ENCODE peak calls at places on chromosomes 3 and 15, in five cellular contexts. P is retinal pigment epithelial cell, C is OCI-LY7, A is stomach, M is Peyer's patch. T is an unnamed sample.

GRCh38 chr3:74711913-74712512 is 97.6 kb upstream of the CNTN3 start:
- DNase-seq in A (no peak), C (no peak), P (no peak), M (no peak), T (no peak)

GRCh38 chr3:4889896-4890295 is 89.3 kb upstream of the BHLHE40 start:
- DNase-seq in C (no peak), A (no peak), M (no peak), P (no peak), T (no peak)

GRCh38 chr3:30188713-30189112 is 417.7 kb upstream of the TGFBR2 start:
- DNase-seq in M (no peak), C (no peak), A (no peak), P (no peak), T (no peak)

GRCh38 chr3:111509308-111509707 is 32.7 kb upstream of the CD96 start:
- DNase-seq in A (no peak), M (no peak), P (no peak), C (no peak), T (no peak)

GRCh38 chr3:100263583-100263982 is 2.8 kb downstream of the TBC1D23 start:
- DNase-seq in C (no peak), P (no peak), M (no peak), A (no peak), T (no peak)

GRCh38 chr3:64621726-64622400 is 65.9 kb downstream of the ADAMTS9 start:
- DNase-seq in P (no peak), M (no peak), C (no peak), A (no peak), T (no peak)

GRCh38 chr15:57216288-57216687 is 160.0 kb upstream of the CGNL1 start:
- DNase-seq in M (no peak), C (no peak), P (peak; percentile 96), A (no peak), T (no peak)

GRCh38 chr15:39511915-39512260 is 69.0 kb upstream of the THBS1 start:
- DNase-seq in P (no peak), M (no peak), A (no peak), C (no peak), T (no peak)

GRCh38 chr3:22284559-22284958 is 533.5 kb upstream of the ZNF385D start:
- DNase-seq in M (no peak), C (no peak), P (no peak), A (no peak), T (no peak)

GRCh38 chr3:33061782-33062181 is 35.2 kb downstream of the GLB1 start:
- DNase-seq in A (no peak), C (peak; percentile 43), P (peak; percentile 66), M (no peak), T (peak; percentile 59)

GRCh38 chr3:89617706-89618105 is 510.3 kb downstream of the EPHA3 start:
- DNase-seq in C (no peak), P (no peak), A (no peak), M (no peak), T (no peak)

GRCh38 chr3:25053360-25053759 is 374.7 kb upstream of the RARB start:
- DNase-seq in M (no peak), A (no peak), C (no peak), P (no peak), T (no peak)

GRCh38 chr15:57541805-57542504 is 49.7 kb upstream of the MYZAP start:
- DNase-seq in M (peak; percentile 31), A (peak; percentile 72), C (peak; percentile 42), P (no peak), T (peak; percentile 60)

GRCh38 chr3:159126261-159127020 is 324.6 kb downstream of the MFSD1 start:
- DNase-seq in C (no peak), P (no peak), M (no peak), A (no peak), T (no peak)

GRCh38 chr3:192879346-192880031 is 38.2 kb downstream of the MB21D2 start:
- DNase-seq in P (peak; percentile 92), C (no peak), A (no peak), M (no peak), T (no peak)

GRCh38 chr3:37953226-37953625 is 37.4 kb upstream of the VILL start:
- DNase-seq in M (no peak), A (no peak), P (no peak), C (no peak), T (no peak)

GRCh38 chr3:120506076-120506827 is 55.5 kb upstream of the FSTL1 start:
- DNase-seq in M (no peak), P (no peak), C (no peak), A (no peak), T (no peak)

GRCh38 chr3:51390186-51390585 is 899 bp upstream of the RBM15B start:
- DNase-seq in M (no peak), A (no peak), C (no peak), P (no peak), T (peak; percentile 22)

GRCh38 chr15:54687628-54688027 is 509.1 kb downstream of the RSL24D1 start:
- DNase-seq in A (no peak), C (no peak), M (no peak), P (no peak), T (no peak)

DNA sequence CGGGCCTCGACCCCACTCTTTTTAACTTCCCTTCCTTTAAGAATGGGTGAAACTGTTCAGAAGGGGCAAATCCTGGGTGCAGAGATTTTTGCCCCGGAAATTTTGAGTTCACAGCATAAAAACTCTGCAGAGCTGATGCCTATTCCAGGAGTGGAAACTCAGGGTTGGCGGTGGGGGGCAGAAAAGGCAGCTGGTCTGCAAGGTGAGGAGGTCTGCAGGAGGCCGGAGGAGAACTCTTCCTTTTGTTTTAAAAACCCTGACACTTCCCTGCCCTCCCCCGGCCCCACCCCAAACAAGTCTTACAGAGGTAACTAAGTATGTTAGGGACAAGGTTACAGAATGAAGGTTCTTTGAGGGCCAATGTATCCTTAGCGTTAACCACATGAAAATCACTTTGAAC is 276.5 kb upstream of the NR2F2 start:
- DNase-seq in M (no peak), A (no peak), P (no peak), C (no peak), T (no peak)
- H3K4me3 ChIP-seq in M (peak overlapping the region; percentile 52), A (no peak overlapping the region), P (no peak overlapping the region), C (no peak overlapping the region), T (peak overlapping the region; percentile 23)

GRCh38 chr3:1444196-1444595 is 351.4 kb downstream of the CNTN6 start:
- DNase-seq in M (no peak), A (no peak), C (no peak), P (no peak), T (no peak)

GRCh38 chr3:1442271-1442670 is 349.4 kb downstream of the CNTN6 start:
- DNase-seq in C (no peak), M (no peak), A (no peak), P (no peak), T (peak; percentile 2)

DNA sequence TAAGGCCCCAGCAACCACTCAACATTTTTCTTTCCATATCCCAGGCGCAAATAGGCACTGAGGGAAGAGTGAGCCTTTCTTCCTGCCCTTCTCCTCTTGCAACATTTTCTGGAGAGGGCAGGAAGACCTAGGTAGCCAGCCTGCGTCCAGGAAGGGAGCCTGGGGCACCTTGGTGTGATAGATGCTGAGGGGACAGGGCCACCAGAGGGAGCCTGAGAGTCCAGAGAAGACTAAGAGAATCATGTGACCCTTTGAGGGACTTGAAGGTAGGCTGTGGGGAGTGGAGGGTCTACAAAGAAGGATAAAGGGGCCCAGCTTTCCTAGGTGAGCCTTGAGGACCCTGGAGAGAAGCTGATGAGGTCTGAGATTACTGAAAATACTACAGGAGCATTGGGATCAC is 346.6 kb downstream of the CNTN6 start:
- DNase-seq in P (no peak), C (peak; percentile 11), M (no peak), A (peak; percentile 27), T (peak; percentile 14)
- TF ChIP-seq CTCF in P (peak; percentile 51), C (peak; percentile 70), M (peak; percentile 23), A (no peak), T (peak; percentile 30)

GRCh38 chr3:141368062-141368924 is at the start of gene ZBTB38:
- DNase-seq in A (peak; percentile 93), P (peak; percentile 91), M (no peak), C (no peak), T (peak; percentile 85)
- H3K4me3 ChIP-seq in A (peak within 1 kb of the TSS; percentile 35), P (peak within 1 kb of the TSS; percentile 27), M (peak within 1 kb of the TSS; percentile 33), C (no peak within 1 kb of the TSS), T (peak within 1 kb of the TSS; percentile 83)

DNA sequence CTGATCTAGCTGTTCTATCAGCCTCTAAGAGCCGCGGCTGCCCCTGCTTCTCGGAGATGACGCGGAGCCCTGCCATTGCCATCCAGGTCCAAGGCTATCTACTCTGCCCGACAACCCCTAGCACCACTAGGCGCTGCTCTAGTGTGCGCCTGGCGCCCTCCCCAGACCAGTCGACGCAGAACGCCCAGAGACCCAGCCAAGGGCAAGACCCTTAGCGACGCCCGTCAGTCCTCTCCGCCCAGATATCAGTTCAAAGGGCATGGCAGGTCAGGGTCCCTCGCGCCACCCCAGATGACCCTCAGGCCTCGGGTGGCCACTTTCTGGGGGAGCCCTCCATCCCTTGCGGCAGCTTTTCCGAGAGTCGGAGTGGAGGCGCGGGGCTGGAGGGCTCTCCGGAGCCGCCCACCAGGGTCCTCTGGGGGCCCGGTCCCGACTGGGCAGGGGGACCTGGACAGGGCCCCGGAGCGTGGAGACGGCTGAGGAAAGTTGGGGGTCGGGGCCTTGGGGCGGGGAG is 371 bp upstream of the CLSTN2 start:
- DNase-seq in P (peak; percentile 61), A (no peak), C (no peak), M (no peak), T (peak; percentile 19)
- TF ChIP-seq CTCF in P (peak; percentile 82), A (peak; percentile 9), C (no peak), M (no peak), T (no peak)

GRCh38 chr3:143977326-143978262 is 6.0 kb downstream of the DIPK2A start:
- DNase-seq in M (no peak), P (no peak), A (no peak), C (no peak), T (peak; percentile 56)

GRCh38 chr3:143974181-143974876 is 2.7 kb downstream of the DIPK2A start:
- DNase-seq in P (no peak), M (no peak), C (no peak), A (no peak), T (no peak)

GRCh38 chr3:143974877-143975238 is 3.2 kb downstream of the DIPK2A start:
- DNase-seq in M (no peak), P (no peak), A (no peak), C (no peak), T (no peak)

GRCh38 chr3:143973352-143974021 is 1.9 kb downstream of the DIPK2A start:
- DNase-seq in P (peak; percentile 7), C (no peak), M (peak; percentile 16), A (no peak), T (peak; percentile 13)

DNA sequence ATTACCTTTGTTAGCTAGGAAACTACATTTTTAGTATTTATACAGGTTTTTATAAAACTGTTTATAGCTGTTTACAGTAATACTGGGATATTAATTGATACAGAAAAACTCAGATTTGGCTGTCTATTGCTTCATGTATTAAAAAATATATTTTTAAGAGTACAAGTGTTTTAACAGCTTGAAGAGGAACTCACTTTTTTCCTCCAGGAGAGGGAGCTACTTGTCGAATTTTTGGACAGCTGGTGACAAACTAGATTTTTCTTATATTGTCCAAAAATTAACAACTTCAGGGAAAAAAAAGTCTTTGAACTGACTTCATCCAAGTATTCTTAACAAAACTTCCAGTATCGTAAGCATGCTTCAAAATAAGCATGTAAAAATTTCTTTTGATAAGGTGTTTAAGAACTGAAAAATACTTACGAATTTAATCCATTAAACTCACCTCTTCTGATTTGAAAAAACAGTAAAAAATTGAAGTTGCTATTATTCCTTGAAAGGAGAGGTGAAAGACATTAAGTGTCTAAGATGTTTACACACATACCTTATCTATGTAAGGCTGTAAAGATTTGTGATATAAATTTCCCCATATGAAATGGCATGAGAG is 4.0 kb downstream of the DIPK2A start:
- DNase-seq in C (peak; percentile 58), M (no peak), P (peak; percentile 19), A (no peak), T (peak; percentile 72)
- H3K4me3 ChIP-seq in C (peak overlapping the region; percentile 89), M (no peak overlapping the region), P (no peak overlapping the region), A (peak overlapping the region; percentile 97), T (peak overlapping the region; percentile 97)

T was measured in GM12865.